ENCODE peak calls at places on chromosome X, in nine cellular contexts. R is suprapubic skin, K is tibial nerve, P is stomach, T is HepG2, C is A549, S is sigmoid colon, W is transverse colon, A is esophagus muscularis mucosa. G is an unnamed sample.

GRCh38 chrX:117376460-117376859 is 740.1 kb downstream of the KLHL13 start:
- DNase-seq in R (no peak), W (no peak), A (no peak), C (peak), K (no peak), P (no peak), T (peak), S (no peak), G (no peak)

GRCh38 chrX:120358687-120359086 is 3.2 kb upstream of the ATP1B4 start:
- DNase-seq in C (no peak), K (no peak), S (no peak), W (no peak), A (no peak), T (no peak), P (no peak), R (no peak), G (no peak)

GRCh38 chrX:74207539-74207938 is 96.4 kb upstream of the ZCCHC13 start:
- DNase-seq in P (no peak), W (no peak), C (no peak), K (no peak), S (no peak), T (no peak), R (no peak), A (no peak), G (no peak)

GRCh38 chrX:104104676-104105075 is 7.6 kb upstream of the ZCCHC18 start:
- DNase-seq in P (no peak), T (no peak), R (no peak), W (no peak), S (no peak), C (no peak), A (no peak), K (no peak), G (no peak)

GRCh38 chrX:119983494-119983893 is 39.9 kb upstream of the NKAP start:
- DNase-seq in S (no peak), P (no peak), R (no peak), W (no peak), K (no peak), T (no peak), A (no peak), C (no peak), G (no peak)

GRCh38 chrX:38694394-38694793 is 106.9 kb upstream of the MID1IP1 start:
- DNase-seq in C (no peak), K (no peak), P (no peak), R (no peak), S (no peak), A (no peak), T (no peak), W (no peak), G (no peak)

GRCh38 chrX:111812889-111813563 is 63.0 kb upstream of the TRPC5OS start:
- DNase-seq in W (no peak), K (no peak), R (no peak), P (no peak), T (no peak), S (no peak), A (no peak), C (no peak), G (no peak)

GRCh38 chrX:136215559-136215958 is 35.6 kb downstream of the MAP7D3 start:
- DNase-seq in K (no peak), P (no peak), T (no peak), W (no peak), C (no peak), R (no peak), A (no peak), S (no peak), G (no peak)

GRCh38 chrX:145533534-145533933 is 284.1 kb upstream of the SLITRK2 start:
- DNase-seq in R (no peak), S (no peak), K (no peak), W (no peak), C (no peak), T (no peak), A (no peak), P (no peak), G (no peak)

GRCh38 chrX:40082447-40083119 is 15.2 kb downstream of the BCOR start:
- DNase-seq in T (peak), A (no peak), C (no peak), R (no peak), P (no peak), S (no peak), W (no peak), K (no peak), G (no peak)

GRCh38 chrX:111041018-111041462 is 55.0 kb upstream of the PAK3 start:
- DNase-seq in C (peak), K (peak), T (peak), S (no peak), A (no peak), R (no peak), P (no peak), W (no peak), G (no peak)

GRCh38 chrX:104187931-104188330 is 21.7 kb downstream of the FAM199X start:
- DNase-seq in K (no peak), S (no peak), C (no peak), W (no peak), A (no peak), P (no peak), R (no peak), T (no peak), G (no peak)

GRCh38 chrX:80812176-80812575 is 2.5 kb upstream of the BRWD3 start:
- DNase-seq in R (no peak), S (no peak), W (peak), C (peak), K (peak), P (no peak), T (peak), A (no peak), G (peak)

GRCh38 chrX:103586314-103586646 is 965 bp downstream of the TCEAL4 start:
- DNase-seq in P (peak), K (no peak), R (no peak), S (no peak), A (no peak), W (no peak), C (no peak), T (no peak), G (no peak)

GRCh38 chrX:129783176-129783776 is 3.5 kb downstream of the SASH3 start:
- DNase-seq in W (no peak), K (no peak), C (no peak), S (peak), T (no peak), A (no peak), P (no peak), R (no peak), G (no peak)
- H3K4me3 ChIP-seq in W (no peak), K (no peak), C (no peak), S (no peak), T (no peak), A (no peak), P (peak), R (no peak), G (no peak)

GRCh38 chrX:45851434-45851991 is 650.8 kb upstream of the DIPK2B start:
- DNase-seq in W (peak), S (no peak), A (no peak), K (no peak), R (peak), T (no peak), P (peak), C (peak), G (peak)
- TF ChIP-seq EP300 in W (no peak), S (no peak), A (no peak), K (no peak), R (no peak), T (no peak), P (no peak), C (no peak), G (no peak)

GRCh38 chrX:129667412-129667811 is 12.7 kb upstream of the APLN start:
- DNase-seq in T (no peak), K (no peak), P (no peak), A (no peak), C (no peak), S (no peak), R (no peak), W (no peak), G (no peak)

GRCh38 chrX:129661369-129661768 is 6.6 kb upstream of the APLN start:
- DNase-seq in W (no peak), R (no peak), P (no peak), K (no peak), A (no peak), T (no peak), C (no peak), S (no peak), G (no peak)

GRCh38 chrX:129663171-129663570 is 8.4 kb upstream of the APLN start:
- DNase-seq in S (no peak), W (no peak), K (no peak), A (no peak), C (no peak), P (no peak), R (no peak), T (no peak), G (no peak)

GRCh38 chrX:129665916-129666644 is 11.3 kb upstream of the APLN start:
- DNase-seq in P (no peak), K (no peak), A (no peak), W (no peak), C (peak), T (no peak), R (no peak), S (no peak), G (no peak)
- H3K4me3 ChIP-seq in P (no peak), K (no peak), A (no peak), W (no peak), C (no peak), T (no peak), R (no peak), S (no peak), G (no peak)

DNA sequence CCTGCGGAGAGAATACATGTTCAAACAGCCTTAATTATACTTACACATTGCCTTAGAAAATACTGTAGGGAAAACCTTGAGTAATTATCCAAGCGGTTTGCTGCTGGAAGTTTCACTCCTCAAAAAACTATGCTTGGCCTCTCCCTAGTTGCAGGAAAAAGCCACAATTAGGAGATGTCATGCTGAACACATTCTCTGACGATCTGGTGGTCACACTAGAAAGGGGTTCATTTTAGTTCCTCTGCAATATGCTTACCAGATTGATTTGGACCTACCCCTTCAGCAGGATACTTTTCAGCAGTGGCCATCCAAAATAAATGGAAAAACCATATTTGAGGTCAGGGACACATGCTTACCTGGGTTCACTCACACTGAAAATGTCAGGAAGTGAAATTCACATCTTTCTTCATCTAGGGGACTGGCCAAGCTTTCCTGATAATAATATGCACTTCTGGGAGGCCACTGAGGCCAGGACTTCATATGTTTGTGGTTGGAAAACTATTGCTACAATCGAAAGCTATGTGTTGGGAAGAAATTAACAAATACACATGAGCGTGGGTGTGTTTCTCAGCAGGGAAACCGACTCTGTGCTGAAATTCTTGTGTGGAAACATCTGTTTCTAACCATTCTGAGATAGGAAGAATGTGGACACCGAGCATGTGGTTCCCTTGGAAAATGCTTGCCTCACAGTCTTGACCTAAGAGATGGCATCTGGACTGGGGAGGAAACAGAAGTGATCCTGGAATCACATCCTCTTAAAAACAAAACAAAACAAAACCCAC is 68.8 kb downstream of the ATXN3L start:
- DNase-seq in T (no peak), S (peak), W (no peak), C (no peak), K (peak), P (no peak), R (peak), A (no peak), G (no peak)
- TF ChIP-seq EP300 in T (no peak), S (no peak), W (no peak), C (no peak), K (peak), P (no peak), R (no peak), A (no peak), G (no peak)

DNA sequence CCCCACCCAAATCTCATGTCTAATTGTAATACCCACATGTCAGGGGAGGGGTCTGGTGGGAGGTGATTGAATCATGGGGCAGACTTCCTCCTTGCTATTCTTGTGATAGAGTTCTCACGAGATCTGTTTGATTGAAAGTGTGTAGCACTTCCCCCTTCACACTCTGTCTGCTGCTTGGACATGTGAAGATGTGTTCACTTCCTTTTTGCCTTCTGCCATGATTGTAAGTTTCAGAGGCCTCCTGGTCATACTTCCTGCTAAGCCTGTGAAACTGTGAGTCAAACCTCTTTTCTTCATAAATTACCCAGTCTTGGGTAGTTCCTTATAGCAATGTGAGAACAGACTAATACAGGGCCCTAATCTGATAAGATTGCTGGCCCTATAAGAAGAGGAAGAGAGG is 1514.8 kb downstream of the RPA4 start:
- DNase-seq in W (no peak), K (no peak), A (no peak), T (no peak), C (no peak), R (no peak), S (no peak), P (no peak), G (no peak)
- H3K4me3 ChIP-seq in W (no peak), K (no peak), A (no peak), T (no peak), C (no peak), R (no peak), S (no peak), P (no peak), G (no peak)

DNA sequence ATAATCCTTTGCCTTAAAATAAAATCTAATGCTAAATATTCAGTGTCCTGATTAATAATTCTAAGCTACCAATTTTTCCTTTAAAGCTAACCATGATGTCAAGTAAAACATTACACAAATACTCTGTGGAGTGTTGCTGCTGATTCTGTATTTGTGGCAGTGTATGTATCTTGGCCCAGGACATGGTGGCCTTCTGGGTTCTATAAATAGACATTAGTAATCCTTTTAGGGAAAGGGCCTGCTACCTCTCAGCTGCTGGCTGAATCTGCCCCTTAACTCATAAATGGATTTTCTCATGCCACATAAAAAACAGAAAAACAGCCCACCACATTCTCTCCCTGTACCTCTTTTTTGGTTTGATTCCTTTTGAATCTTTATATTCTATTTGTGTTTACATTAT is 1.2 kb upstream of the XK start:
- DNase-seq in R (no peak), W (no peak), S (no peak), A (no peak), K (no peak), P (no peak), T (no peak), C (no peak), G (no peak)
- TF ChIP-seq EP300 in R (no peak), W (no peak), S (peak), A (no peak), K (no peak), P (no peak), T (no peak), C (no peak), G (no peak)

GRCh38 chrX:9961750-9962149 is 5.4 kb upstream of the CLDN34 start:
- DNase-seq in A (no peak), P (no peak), R (no peak), C (no peak), W (no peak), K (no peak), S (no peak), T (no peak), G (no peak)

GRCh38 chrX:9955506-9955905 is 11.7 kb upstream of the CLDN34 start:
- DNase-seq in W (no peak), P (no peak), S (no peak), C (no peak), K (no peak), A (no peak), R (no peak), T (no peak), G (no peak)

GRCh38 chrX:9958183-9958582 is 9.0 kb upstream of the CLDN34 start:
- DNase-seq in A (no peak), K (no peak), R (no peak), W (no peak), T (no peak), S (no peak), P (no peak), C (no peak), G (no peak)

GRCh38 chrX:9953396-9953795 is 13.8 kb upstream of the CLDN34 start:
- DNase-seq in K (no peak), A (no peak), W (no peak), P (no peak), T (no peak), R (no peak), S (no peak), C (no peak), G (no peak)

DNA sequence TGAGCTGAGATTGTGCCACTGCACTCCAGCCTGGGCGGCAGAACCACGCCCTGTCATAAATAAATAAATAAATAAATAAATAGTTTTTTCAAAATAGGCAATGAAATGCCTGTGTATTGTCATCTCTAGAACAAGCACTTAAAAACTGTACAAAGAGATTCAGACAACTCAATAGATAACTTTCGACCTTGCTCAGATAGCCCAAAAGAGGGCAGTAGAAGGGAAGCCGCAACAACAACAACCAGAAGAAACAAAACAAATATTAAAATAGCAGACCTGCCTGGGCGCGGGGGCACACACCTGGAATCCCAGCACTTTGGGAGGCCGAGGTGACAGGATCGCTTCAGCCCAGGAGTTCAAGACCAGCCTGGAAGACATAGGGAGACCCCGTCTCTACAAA is 9.4 kb upstream of the CLDN34 start:
- DNase-seq in R (no peak), P (no peak), A (no peak), S (no peak), T (no peak), C (no peak), K (no peak), W (no peak), G (no peak)
- H3K4me3 ChIP-seq in R (no peak), P (no peak), A (no peak), S (no peak), T (no peak), C (no peak), K (no peak), W (no peak), G (no peak)

GRCh38 chrX:133792198-133792953 is 193.0 kb downstream of the GPC3 start:
- DNase-seq in A (no peak), P (peak), C (peak), W (peak), T (peak), S (peak), R (peak), K (peak), G (no peak)

GRCh38 chrX:133794151-133794550 is 191.2 kb downstream of the GPC3 start:
- DNase-seq in R (no peak), P (no peak), T (no peak), K (no peak), W (no peak), S (no peak), A (no peak), C (no peak), G (no peak)

GRCh38 chrX:133796282-133796681 is 189.1 kb downstream of the GPC3 start:
- DNase-seq in W (no peak), K (no peak), C (no peak), T (no peak), P (no peak), R (no peak), A (no peak), S (no peak), G (no peak)
- TF ChIP-seq EP300 in W (no peak), K (no peak), C (no peak), T (no peak), P (no peak), R (no peak), A (no peak), S (no peak), G (no peak)